ENCODE peak calls at places on chromosome 22, in seven cellular contexts. K is NCI-H345; Z is activated T-cell treated with anti-CD3 and anti-CD28 coated beads for 24 hours; N is T1000; J is activated effector memory CD4-positive, alpha-beta T cell treated with Interleukin-2 at 50 U/mL for 16 hours; Q is ELR; C is NCI-H2029. E is an unnamed sample.

GRCh38 chr22:36964110-36964509 is 50.7 kb downstream of the CSF2RB start:
- DNase-seq in Z (no peak), N (no peak), J (no peak), Q (no peak), C (no peak), K (no peak), E (no peak)

GRCh38 chr22:44437493-44438015 is 60.5 kb downstream of the RTL6 start:
- DNase-seq in Q (peak; percentile 5), J (no peak), K (no peak), N (no peak), Z (no peak), C (no peak), E (no peak)

GRCh38 chr22:24305260-24305692 is 34.6 kb downstream of the SPECC1L start:
- DNase-seq in Q (peak; percentile 27), J (no peak), Z (no peak), K (no peak), N (no peak), C (no peak), E (no peak)

GRCh38 chr22:29348956-29349355 is 33.5 kb upstream of the RASL10A start:
- DNase-seq in N (no peak), C (peak; percentile 73), J (no peak), K (no peak), Z (no peak), Q (no peak), E (no peak)

GRCh38 chr22:50274311-50274710 is 4.1 kb upstream of the MAPK11 start:
- DNase-seq in N (no peak), K (peak; percentile 27), C (no peak), Z (peak; percentile 32), Q (peak; percentile 73), J (no peak), E (no peak)

GRCh38 chr22:32837142-32837541 is 35.6 kb downstream of the TIMP3 start:
- DNase-seq in J (no peak), K (no peak), Z (no peak), N (no peak), C (no peak), Q (no peak), E (no peak)

GRCh38 chr22:39209756-39210155 is 35.0 kb downstream of the PDGFB start:
- DNase-seq in Q (no peak), J (no peak), N (no peak), K (peak; percentile 17), C (peak; percentile 89), Z (no peak), E (peak; percentile 88)

GRCh38 chr22:39297490-39298193 is 21.8 kb downstream of the RPL3 start:
- DNase-seq in C (peak; percentile 75), J (no peak), Z (no peak), Q (no peak), K (peak; percentile 49), N (no peak), E (no peak)

GRCh38 chr22:30561402-30562154 is 12.9 kb downstream of the GAL3ST1 start:
- DNase-seq in Z (no peak), K (no peak), N (no peak), C (no peak), J (no peak), Q (no peak), E (no peak)

GRCh38 chr22:27919943-27920755 is 1.1 kb upstream of the PITPNB start:
- DNase-seq in J (no peak), C (no peak), K (no peak), N (peak; percentile 8), Z (no peak), Q (peak; percentile 77), E (no peak)